ENCODE peak calls at places on chromosomes 5 and 9, in six cellular contexts. D, M, C, T, V and A are unnamed samples.

GRCh38 chr5:136094913-136095641 is 37.6 kb upstream of the SMAD5 start:
- DNase-seq in D (no peak), M (no peak), C (no peak), T (no peak), V (no peak), A (no peak)

GRCh38 chr5:73686912-73687311 is 60.9 kb downstream of the ARHGEF28 start:
- DNase-seq in D (no peak), M (no peak), C (no peak), T (no peak), V (no peak), A (no peak)

GRCh38 chr5:175418252-175418651 is 25.7 kb downstream of the DRD1 start:
- DNase-seq in D (no peak), M (no peak), C (no peak), T (no peak), V (no peak), A (no peak)

GRCh38 chr9:90642570-90643539 is at the start of gene DIRAS2:
- DNase-seq in D (peak), M (no peak), C (no peak), T (peak), V (no peak), A (no peak)

GRCh38 chr5:39980056-39980455 is 555.3 kb upstream of the DAB2 start:
- DNase-seq in D (peak), M (no peak), C (no peak), T (no peak), V (no peak), A (no peak)

GRCh38 chr5:176895829-176896228 is 3.3 kb downstream of the HK3 start:
- DNase-seq in D (no peak), M (no peak), C (no peak), T (no peak), V (no peak), A (no peak)

GRCh38 chr9:69817202-69817601 is 3.4 kb upstream of the CFAP95 start:
- DNase-seq in D (no peak), M (no peak), C (no peak), T (no peak), V (no peak), A (no peak)

GRCh38 chr9:124708633-124709032 is 62.5 kb downstream of the NR6A1 start:
- DNase-seq in D (no peak), M (no peak), C (no peak), T (no peak), V (no peak), A (no peak)

GRCh38 chr9:114243240-114243639 is 79.7 kb upstream of the ORM1 start:
- DNase-seq in D (no peak), M (no peak), C (no peak), T (no peak), V (no peak), A (no peak)

GRCh38 chr9:127496974-127497373 is 45.7 kb downstream of the LRSAM1 start:
- DNase-seq in D (no peak), M (no peak), C (no peak), T (no peak), V (peak), A (no peak)

GRCh38 chr5:56763711-56764466 is 51.5 kb upstream of the MAP3K1 start:
- DNase-seq in D (peak), M (no peak), C (no peak), T (no peak), V (no peak), A (no peak)

GRCh38 chr5:136781464-136781863 is 416.1 kb upstream of the TRPC7 start:
- DNase-seq in D (no peak), M (no peak), C (no peak), T (no peak), V (no peak), A (no peak)

GRCh38 chr5:139394123-139394653 is 716 bp downstream of the PROB1 start:
- DNase-seq in D (no peak), M (peak), C (peak), T (peak), V (no peak), A (peak)

GRCh38 chr5:132971483-132972435 is 8.3 kb upstream of the AFF4 start:
- DNase-seq in D (no peak), M (no peak), C (no peak), T (no peak), V (no peak), A (no peak)

GRCh38 chr9:91879231-91879630 is 70.8 kb downstream of the ROR2 start:
- DNase-seq in D (no peak), M (no peak), C (no peak), T (no peak), V (no peak), A (no peak)

GRCh38 chr9:90307177-90307833 is 335.3 kb downstream of the DIRAS2 start:
- DNase-seq in D (no peak), M (no peak), C (no peak), T (no peak), V (no peak), A (no peak)

GRCh38 chr5:98935206-98935605 is 6.4 kb upstream of the CHD1 start:
- DNase-seq in D (no peak), M (no peak), C (no peak), T (no peak), V (no peak), A (no peak)

GRCh38 chr9:133791069-133791468 is 52.9 kb upstream of the SARDH start:
- DNase-seq in D (no peak), M (no peak), C (no peak), T (no peak), V (no peak), A (no peak)

GRCh38 chr9:128091571-128091970 is 23.5 kb downstream of the SLC25A25 start:
- DNase-seq in D (no peak), M (no peak), C (no peak), T (no peak), V (no peak), A (no peak)

GRCh38 chr5:65034029-65034781 is 265.5 kb downstream of the CWC27 start:
- DNase-seq in D (no peak), M (no peak), C (no peak), T (no peak), V (no peak), A (no peak)

GRCh38 chr9:114677418-114677817 is 4.6 kb downstream of the TEX48 start:
- DNase-seq in D (peak), M (no peak), C (no peak), T (no peak), V (peak), A (no peak)